ENCODE peak calls at places on chromosomes 12 and 14, in nine cellular contexts. U is tibial artery, Q is lung, G is psoas muscle, N is neural progenitor cell, F is colonic mucosa, T is transverse colon, Z is ascending aorta, O is testis. B is an unnamed sample. For H3K9me3 and H3K4me1, the result is how much of the 10 kb centered on the place peaks cover.

GRCh38 chr14:89620436-89620835 is 203.4 kb upstream of the FOXN3 start:
- DNase-seq in T (no peak), O (no peak), G (no peak), U (no peak), F (no peak), N (no peak), Q (no peak), Z (no peak), B (no peak)

GRCh38 chr12:108597559-108598471 is at the start of gene TMEM119:
- DNase-seq in T (no peak), O (no peak), G (peak), Q (peak), F (peak), N (peak), U (peak), Z (no peak), B (no peak)

GRCh38 chr14:93091666-93092065 is 24.1 kb downstream of the ITPK1 start:
- DNase-seq in N (no peak), G (no peak), F (no peak), Q (no peak), Z (no peak), T (no peak), O (no peak), U (no peak), B (no peak)

GRCh38 chr12:66405395-66405794 is 103.1 kb downstream of the HELB start:
- DNase-seq in F (no peak), T (no peak), G (no peak), U (no peak), Z (no peak), N (no peak), Q (no peak), O (no peak), B (no peak)

GRCh38 chr14:58918066-58918465 is 270.4 kb upstream of the DAAM1 start:
- DNase-seq in O (no peak), Z (no peak), N (no peak), Q (no peak), F (no peak), U (no peak), T (no peak), G (no peak), B (no peak)

GRCh38 chr14:67050892-67051291 is 138.3 kb upstream of the GARIN2 start:
- DNase-seq in T (no peak), G (no peak), N (no peak), O (no peak), Q (no peak), Z (no peak), U (no peak), F (no peak), B (no peak)

GRCh38 chr14:101363880-101364391 is 197.4 kb upstream of the DIO3 start:
- DNase-seq in G (no peak), U (no peak), N (no peak), Q (no peak), O (peak), T (no peak), F (no peak), Z (no peak), B (peak)

GRCh38 chr14:34633697-34634096 is 3.7 kb upstream of the SNX6 start:
- DNase-seq in O (no peak), G (no peak), F (no peak), T (no peak), N (no peak), U (no peak), Z (no peak), Q (no peak), B (no peak)

GRCh38 chr12:93569656-93570551 is 2.6 kb upstream of the SOCS2 start:
- DNase-seq in O (peak), T (peak), F (peak), G (peak), Z (peak), Q (peak), N (peak), U (peak), B (peak)

GRCh38 chr14:52007211-52007610 is 17.9 kb downstream of the RTRAF start:
- DNase-seq in Q (no peak), F (no peak), O (no peak), T (no peak), G (no peak), N (no peak), U (no peak), Z (no peak), B (no peak)

GRCh38 chr12:98373019-98373554 is 142.3 kb upstream of the TMPO start:
- DNase-seq in N (peak), O (no peak), F (no peak), T (no peak), Q (no peak), Z (no peak), G (no peak), U (no peak), B (no peak)

GRCh38 chr12:121955258-121956040 is 37.1 kb downstream of the CFAP251 start:
- DNase-seq in T (no peak), U (no peak), F (no peak), G (no peak), Q (no peak), Z (no peak), O (no peak), N (peak), B (no peak)

GRCh38 chr12:46456356-46457334 is 84.1 kb upstream of the SLC38A2 start:
- DNase-seq in O (no peak), Z (no peak), G (no peak), T (no peak), N (no peak), U (no peak), Q (no peak), F (no peak), B (no peak)

GRCh38 chr12:125633686-125634085 is 568.5 kb downstream of the AACS start:
- DNase-seq in F (no peak), O (no peak), T (no peak), U (no peak), Z (no peak), Q (no peak), G (no peak), N (no peak), B (no peak)

GRCh38 chr14:96304956-96305355 is 48.9 kb downstream of the BDKRB1 start:
- DNase-seq in Q (no peak), N (peak), O (no peak), G (no peak), F (no peak), Z (no peak), T (no peak), U (no peak), B (no peak)

GRCh38 chr14:100828448-100828834 is 2.5 kb downstream of the MEG3 start:
- DNase-seq in Q (no peak), F (no peak), U (no peak), T (no peak), O (no peak), G (no peak), N (peak), Z (no peak), B (no peak)

GRCh38 chr14:105943973-105944602 is 417.7 kb downstream of the TMEM121 start:
- DNase-seq in Z (no peak), F (no peak), T (no peak), O (peak), U (no peak), N (no peak), G (no peak), Q (peak), B (peak)

GRCh38 chr14:105941226-105942166 is 415.1 kb downstream of the TMEM121 start:
- DNase-seq in Z (no peak), O (no peak), G (no peak), N (no peak), U (no peak), T (no peak), F (peak), Q (peak), B (peak)

GRCh38 chr14:105947599-105947998 is 421.2 kb downstream of the TMEM121 start:
- DNase-seq in O (no peak), U (no peak), F (no peak), Z (no peak), T (no peak), G (no peak), Q (peak), N (no peak), B (no peak)

GRCh38 chr14:105945891-105946290 is 419.5 kb downstream of the TMEM121 start:
- DNase-seq in Z (no peak), U (no peak), T (no peak), N (no peak), O (no peak), G (no peak), Q (peak), F (no peak), B (no peak)

DNA sequence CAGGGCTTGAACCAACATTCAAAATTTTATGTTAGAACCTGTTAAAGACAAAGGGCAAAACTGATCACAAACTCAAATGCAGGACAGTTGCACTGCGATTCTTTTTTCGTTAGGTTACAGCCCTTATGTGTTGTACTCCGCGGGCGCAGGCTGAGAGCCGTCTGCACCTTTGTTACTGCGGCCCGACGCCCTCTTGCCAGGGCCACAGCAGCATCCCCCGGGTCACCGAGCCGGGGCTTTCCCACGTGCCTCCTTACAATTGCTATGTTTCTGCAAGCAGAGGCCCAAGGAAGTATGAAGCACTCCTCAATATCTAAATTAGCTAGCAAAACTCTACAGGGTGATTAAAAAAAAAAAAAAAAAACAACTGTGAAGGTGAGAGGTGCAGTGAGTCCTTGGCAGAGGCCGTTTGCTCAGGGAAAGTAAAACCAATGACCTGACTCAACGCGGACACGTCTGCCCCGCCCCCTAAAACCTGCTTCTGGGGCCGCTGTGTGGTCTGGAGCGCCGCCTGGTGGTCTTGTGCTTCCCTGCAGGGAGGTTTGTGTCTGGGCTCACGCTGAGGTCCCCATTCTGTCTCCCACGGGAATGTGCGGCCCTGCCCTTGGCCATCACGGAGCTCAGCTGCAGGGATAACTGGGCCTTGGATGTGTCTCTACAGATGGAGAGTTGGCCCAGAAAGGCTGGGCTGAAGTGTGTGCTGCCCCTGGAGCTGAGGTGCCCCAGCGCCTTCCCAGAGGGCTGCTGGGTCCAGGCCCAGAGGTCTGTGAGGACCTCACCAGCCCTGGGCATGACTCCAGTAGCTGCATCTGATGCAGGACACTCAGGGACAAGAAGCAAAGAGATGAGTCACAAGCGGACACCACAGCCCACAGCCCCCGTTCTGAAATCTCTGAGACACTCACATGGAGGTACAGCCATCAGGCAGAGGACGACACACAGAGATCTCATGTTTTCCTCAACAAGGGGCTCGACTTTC is 418.5 kb downstream of the TMEM121 start:
- DNase-seq in T (peak), O (peak), G (peak), N (no peak), F (peak), U (no peak), Z (no peak), Q (peak), B (no peak)
- H3K9me3 ChIP-seq in T (under half), O (under half), G (under half), N (under half), F (under half), U (under half), Z (under half), Q (under half), B (under half)

GRCh38 chr12:9759680-9760592 is 765 bp downstream of the CD69 start:
- DNase-seq in F (no peak), Z (no peak), N (no peak), O (no peak), T (no peak), Q (no peak), G (no peak), U (no peak), B (no peak)

GRCh38 chr12:9761407-9761736 is 671 bp upstream of the CD69 start:
- DNase-seq in U (no peak), G (no peak), F (no peak), T (no peak), O (no peak), N (no peak), Z (no peak), Q (no peak), B (no peak)

GRCh38 chr12:9763025-9763424 is 2.3 kb upstream of the CD69 start:
- DNase-seq in U (no peak), Q (no peak), Z (no peak), N (no peak), O (no peak), T (no peak), G (no peak), F (no peak), B (no peak)

GRCh38 chr12:9762369-9762768 is 1.7 kb upstream of the CD69 start:
- DNase-seq in U (no peak), O (no peak), Z (no peak), N (no peak), F (no peak), T (no peak), Q (no peak), G (no peak), B (no peak)

DNA sequence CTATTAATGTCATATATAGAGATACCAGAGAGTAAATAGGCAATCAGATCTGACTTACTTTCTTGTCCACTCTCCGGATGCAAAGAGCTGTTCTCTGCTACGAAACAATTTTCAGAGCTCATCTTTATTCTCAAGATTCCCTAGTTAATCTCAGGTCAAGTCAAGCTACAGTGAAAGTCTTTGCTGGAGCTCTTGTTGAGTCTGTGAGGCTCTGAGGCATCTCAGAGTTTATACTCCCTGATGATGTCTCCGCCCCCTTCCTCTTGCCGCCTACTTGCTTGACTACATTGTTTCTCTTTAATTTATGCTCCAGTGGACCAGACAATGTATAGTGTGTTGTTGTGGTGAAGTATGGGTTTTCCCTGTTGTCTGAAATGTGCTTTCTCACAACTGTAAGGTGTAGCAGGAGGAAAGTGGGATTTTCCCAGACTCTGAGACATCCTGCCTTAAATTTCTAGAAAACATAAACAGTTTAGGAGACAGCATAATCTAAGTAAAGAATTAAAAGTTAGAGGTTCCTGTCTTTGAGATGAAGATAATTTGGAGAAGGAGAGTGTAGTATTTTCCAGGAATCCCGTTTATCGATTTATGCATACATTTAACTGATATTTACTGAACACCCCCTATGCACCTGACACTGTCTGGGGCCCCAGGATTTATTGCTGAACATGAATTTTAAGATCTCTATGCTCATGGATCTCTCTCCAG is at the start of gene CD69:
- DNase-seq in Q (no peak), O (peak), G (no peak), Z (no peak), U (no peak), F (peak), N (peak), T (peak), B (no peak)
- H3K4me1 ChIP-seq in Q (under half), O (under half), G (under half), Z (under half), U (under half), F (under half), N (under half), T (under half), B (under half)

GRCh38 chr14:104386281-104386841 is 193.2 kb upstream of the C14orf180 start:
- DNase-seq in N (no peak), T (peak), G (no peak), Q (no peak), Z (no peak), U (peak), F (no peak), O (no peak), B (no peak)

GRCh38 chr14:104383931-104384775 is 195.4 kb upstream of the C14orf180 start:
- DNase-seq in Q (no peak), O (no peak), G (no peak), Z (peak), N (peak), F (no peak), U (peak), T (no peak), B (no peak)

GRCh38 chr14:104387000-104387384 is 192.6 kb upstream of the C14orf180 start:
- DNase-seq in T (no peak), O (no peak), F (no peak), U (peak), Q (no peak), N (no peak), G (no peak), Z (no peak), B (no peak)

GRCh38 chr14:104384776-104385071 is 194.8 kb upstream of the C14orf180 start:
- DNase-seq in O (no peak), T (no peak), Q (no peak), F (no peak), G (no peak), Z (no peak), N (no peak), U (no peak), B (no peak)

GRCh38 chr14:104385189-104386135 is 194.1 kb upstream of the C14orf180 start:
- DNase-seq in Z (no peak), Q (no peak), T (peak), U (peak), F (no peak), O (no peak), G (no peak), N (no peak), B (no peak)
- H3K9me3 ChIP-seq in Z (under half), Q (under half), T (under half), U (under half), F (under half), O (under half), G (under half), N (under half), B (under half)

GRCh38 chr14:91365552-91365951 is 52.1 kb downstream of the CCDC88C start:
- DNase-seq in T (no peak), N (no peak), Q (no peak), O (no peak), G (no peak), U (no peak), F (no peak), Z (no peak), B (no peak)
- H3K4me1 ChIP-seq in T (under half), N (under half), Q (under half), O (under half), G (under half), U (under half), F (under half), Z (under half), B (under half)

GRCh38 chr12:34598352-34598827 is 576.1 kb downstream of the ALG10 start:
- DNase-seq in T (no peak), Q (no peak), O (no peak), U (no peak), F (no peak), N (no peak), G (no peak), Z (no peak), B (peak)

GRCh38 chr12:34599530-34600513 is 577.5 kb downstream of the ALG10 start:
- DNase-seq in G (no peak), F (no peak), N (no peak), Q (peak), Z (no peak), U (no peak), O (no peak), T (no peak), B (peak)

GRCh38 chr12:34598851-34599529 is 576.7 kb downstream of the ALG10 start:
- DNase-seq in U (no peak), F (no peak), N (no peak), O (no peak), T (no peak), Z (no peak), Q (no peak), G (no peak), B (peak)

GRCh38 chr12:34595749-34596733 is 573.7 kb downstream of the ALG10 start:
- DNase-seq in Z (no peak), T (peak), G (no peak), N (no peak), U (no peak), O (no peak), Q (peak), F (no peak), B (no peak)

DNA sequence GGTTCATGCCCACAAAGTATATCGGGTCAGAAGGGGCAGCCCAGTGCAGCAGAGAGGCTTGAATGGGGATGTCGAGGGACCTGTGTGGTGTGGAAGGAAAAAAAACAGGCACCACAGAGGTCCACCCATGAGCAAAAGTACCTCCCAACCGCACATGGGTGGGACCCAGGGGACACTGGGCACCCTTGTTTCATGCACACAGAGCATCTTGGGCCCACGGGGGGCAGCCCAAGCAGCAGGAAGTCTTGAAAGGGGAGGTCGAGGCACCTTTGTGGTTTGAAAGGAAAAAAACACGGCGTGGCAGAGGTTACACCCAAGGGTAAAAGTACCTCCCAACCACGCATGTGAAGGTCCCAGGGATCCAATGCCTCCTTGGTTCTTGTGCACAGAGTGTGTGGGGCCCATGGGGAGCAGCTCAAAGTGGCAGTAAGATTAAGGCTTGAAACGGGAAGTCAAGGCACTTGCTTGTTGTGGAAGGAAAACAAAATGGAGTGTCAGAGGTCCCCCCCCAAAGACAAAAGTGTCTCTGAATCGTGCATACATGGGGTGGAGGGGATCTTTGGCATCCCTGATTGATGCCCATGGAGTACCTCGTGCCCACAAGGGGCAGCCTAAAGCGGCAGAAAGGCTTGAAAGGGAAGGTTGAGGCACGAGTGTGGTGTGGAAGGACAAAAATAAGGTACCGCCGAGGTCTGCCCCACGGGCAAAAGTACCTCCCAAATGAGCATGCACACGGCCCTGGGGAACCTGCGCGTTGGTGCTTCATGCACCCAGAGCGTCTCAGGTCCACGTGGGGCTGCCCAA is 575.5 kb downstream of the ALG10 start:
- DNase-seq in U (no peak), Z (no peak), G (no peak), T (peak), F (no peak), O (no peak), N (no peak), Q (peak), B (peak)
- H3K9me3 ChIP-seq in U (half or more), Z (under half), G (under half), T (half or more), F (under half), O (under half), N (under half), Q (half or more), B (half or more)

B was measured in esophagus muscularis mucosa.